ENCODE peak calls at places on chromosomes 2 and 18, in seven cellular contexts. L is transverse colon, Q is endothelial cell of umbilical vein, S is breast epithelium, D is lower leg skin, N is GM12878, M is upper lobe of left lung. B is an unnamed sample.

GRCh38 chr2:223081789-223082188 is 29.8 kb downstream of the KCNE4 start:
- DNase-seq in S (no peak), Q (no peak), N (no peak), M (no peak), D (peak; percentile 59), L (no peak), B (no peak)

GRCh38 chr2:145601306-145601925 is 1081.5 kb upstream of the ZEB2 start:
- DNase-seq in Q (no peak), S (no peak), N (no peak), L (no peak), M (no peak), D (no peak), B (no peak)

GRCh38 chr2:128591841-128592822 is 273.5 kb upstream of the HS6ST1 start:
- DNase-seq in Q (no peak), S (no peak), N (no peak), D (peak; percentile 10), M (no peak), L (no peak), B (peak; percentile 35)

GRCh38 chr2:86485103-86485502 is 43.9 kb downstream of the KDM3A start:
- DNase-seq in N (no peak), Q (no peak), D (no peak), M (no peak), S (no peak), L (no peak), B (no peak)

GRCh38 chr2:232689152-232689910 is 7.8 kb upstream of the GIGYF2 start:
- DNase-seq in N (no peak), M (no peak), S (no peak), Q (peak; percentile 53), D (no peak), L (peak; percentile 20), B (no peak)

GRCh38 chr2:37506407-37507068 is 162.1 kb downstream of the QPCT start:
- DNase-seq in N (no peak), S (no peak), D (no peak), L (no peak), M (no peak), Q (no peak), B (no peak)

GRCh38 chr2:241161646-241162281 is 11.5 kb downstream of the PPP1R7 start:
- DNase-seq in Q (no peak), D (peak; percentile 73), S (peak; percentile 57), M (peak; percentile 54), N (no peak), L (peak; percentile 39), B (peak; percentile 17)

GRCh38 chr2:167942495-167943081 is 304.8 kb downstream of the STK39 start:
- DNase-seq in M (no peak), L (no peak), D (no peak), N (no peak), Q (no peak), S (no peak), B (no peak)

GRCh38 chr2:239911630-239912071 is 113.5 kb downstream of the NDUFA10 start:
- DNase-seq in M (peak; percentile 58), S (no peak), D (peak; percentile 43), N (no peak), L (no peak), Q (no peak), B (peak; percentile 44)

GRCh38 chr2:19711470-19712372 is 190.1 kb downstream of the TTC32 start:
- DNase-seq in M (no peak), N (no peak), S (peak; percentile 57), D (peak; percentile 27), Q (peak; percentile 96), L (peak; percentile 26), B (peak; percentile 49)

GRCh38 chr18:11728247-11728646 is 39.2 kb downstream of the GNAL start:
- DNase-seq in Q (no peak), L (no peak), D (no peak), N (no peak), S (no peak), M (no peak), B (no peak)

GRCh38 chr18:42792731-42793130 is 322.8 kb downstream of the RIT2 start:
- DNase-seq in L (no peak), Q (no peak), D (no peak), N (no peak), M (no peak), S (no peak), B (no peak)

GRCh38 chr2:186183406-186183805 is 302.7 kb upstream of the ZC3H15 start:
- DNase-seq in N (no peak), Q (no peak), M (no peak), D (no peak), L (no peak), S (no peak), B (no peak)

GRCh38 chr2:148968776-148969175 is 69.7 kb upstream of the LYPD6B start:
- DNase-seq in L (no peak), M (no peak), S (no peak), Q (no peak), D (no peak), N (peak; percentile 8), B (no peak)

GRCh38 chr2:157363612-157364101 is 38.0 kb upstream of the ERMN start:
- DNase-seq in L (no peak), Q (no peak), N (peak; percentile 50), S (no peak), M (no peak), D (no peak), B (no peak)

GRCh38 chr2:233267516-233268245 is 16.2 kb downstream of the ATG16L1 start:
- DNase-seq in L (peak; percentile 59), N (peak; percentile 58), Q (no peak), S (no peak), D (no peak), M (peak; percentile 52), B (peak; percentile 95)

GRCh38 chr2:86368181-86368824 is 30.9 kb upstream of the REEP1 start:
- DNase-seq in D (no peak), M (peak; percentile 23), S (no peak), Q (peak; percentile 57), L (peak; percentile 50), N (no peak), B (peak; percentile 66)

GRCh38 chr2:218727502-218728165 is 17.0 kb downstream of the TTLL4 start:
- DNase-seq in D (no peak), S (no peak), Q (peak; percentile 18), L (no peak), M (no peak), N (no peak), B (no peak)
- TF ChIP-seq CTCF in D (no peak), S (peak; percentile 22), Q (peak; percentile 13), L (peak; percentile 35), M (peak; percentile 32), N (peak; percentile 36), B (peak; percentile 22)

GRCh38 chr18:77067315-77068061 is 65.1 kb downstream of the MBP start:
- DNase-seq in S (no peak), L (peak; percentile 63), D (peak; percentile 79), M (peak; percentile 87), N (peak; percentile 59), Q (peak; percentile 86), B (peak; percentile 64)
- TF ChIP-seq POLR2A in S (no peak), L (no peak), D (no peak), M (peak; percentile 49), N (no peak), Q (no peak), B (no peak)

GRCh38 chr18:3792711-3793110 is 342.7 kb downstream of the TGIF1 start:
- DNase-seq in S (no peak), N (no peak), Q (no peak), D (no peak), M (no peak), L (no peak), B (no peak)

GRCh38 chr18:3793545-3793944 is 343.6 kb downstream of the TGIF1 start:
- DNase-seq in L (no peak), Q (peak; percentile 65), S (no peak), M (no peak), D (no peak), N (no peak), B (no peak)

GRCh38 chr18:3789525-3789924 is 339.6 kb downstream of the TGIF1 start:
- DNase-seq in L (no peak), N (no peak), D (no peak), S (no peak), Q (no peak), M (no peak), B (no peak)

GRCh38 chr18:3791258-3791657 is 341.3 kb downstream of the TGIF1 start:
- DNase-seq in Q (peak; percentile 82), N (no peak), D (no peak), M (no peak), L (no peak), S (no peak), B (no peak)

GRCh38 chr18:3790702-3791101 is 340.7 kb downstream of the TGIF1 start:
- DNase-seq in D (no peak), M (no peak), L (no peak), N (peak; percentile 15), S (no peak), Q (peak; percentile 83), B (no peak)
- H3K4me3 ChIP-seq in D (no peak overlapping the region), M (no peak overlapping the region), L (no peak overlapping the region), N (no peak overlapping the region), S (no peak overlapping the region), Q (no peak overlapping the region), B (no peak overlapping the region)

DNA sequence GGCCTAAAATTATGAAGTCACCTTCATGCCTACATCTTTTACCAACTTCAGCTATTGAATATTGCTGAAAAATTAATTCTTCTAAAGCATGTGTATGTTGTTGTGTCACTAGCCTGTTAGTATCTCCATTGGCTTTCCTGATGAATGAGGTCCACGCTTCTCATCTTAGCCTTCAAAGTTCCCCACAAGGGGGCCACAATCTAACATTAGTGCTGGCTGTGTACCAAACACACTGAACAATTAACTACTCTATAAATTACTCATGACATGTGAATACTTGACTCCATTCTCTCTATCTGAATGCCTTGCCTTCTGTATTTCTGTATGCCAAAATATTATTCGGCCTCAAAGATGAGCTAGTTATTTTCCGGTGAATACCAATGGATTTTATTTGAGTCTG is 208.7 kb upstream of the COL3A1 start:
- DNase-seq in D (no peak), N (no peak), L (no peak), S (no peak), M (no peak), Q (peak; percentile 86), B (no peak)
- TF ChIP-seq CTCF in D (no peak), N (no peak), L (no peak), S (no peak), M (no peak), Q (peak; percentile 58), B (no peak)

GRCh38 chr2:74119324-74119723 is 28.4 kb downstream of the BOLA3 start:
- DNase-seq in N (no peak), Q (no peak), L (no peak), D (no peak), M (no peak), S (no peak), B (no peak)

DNA sequence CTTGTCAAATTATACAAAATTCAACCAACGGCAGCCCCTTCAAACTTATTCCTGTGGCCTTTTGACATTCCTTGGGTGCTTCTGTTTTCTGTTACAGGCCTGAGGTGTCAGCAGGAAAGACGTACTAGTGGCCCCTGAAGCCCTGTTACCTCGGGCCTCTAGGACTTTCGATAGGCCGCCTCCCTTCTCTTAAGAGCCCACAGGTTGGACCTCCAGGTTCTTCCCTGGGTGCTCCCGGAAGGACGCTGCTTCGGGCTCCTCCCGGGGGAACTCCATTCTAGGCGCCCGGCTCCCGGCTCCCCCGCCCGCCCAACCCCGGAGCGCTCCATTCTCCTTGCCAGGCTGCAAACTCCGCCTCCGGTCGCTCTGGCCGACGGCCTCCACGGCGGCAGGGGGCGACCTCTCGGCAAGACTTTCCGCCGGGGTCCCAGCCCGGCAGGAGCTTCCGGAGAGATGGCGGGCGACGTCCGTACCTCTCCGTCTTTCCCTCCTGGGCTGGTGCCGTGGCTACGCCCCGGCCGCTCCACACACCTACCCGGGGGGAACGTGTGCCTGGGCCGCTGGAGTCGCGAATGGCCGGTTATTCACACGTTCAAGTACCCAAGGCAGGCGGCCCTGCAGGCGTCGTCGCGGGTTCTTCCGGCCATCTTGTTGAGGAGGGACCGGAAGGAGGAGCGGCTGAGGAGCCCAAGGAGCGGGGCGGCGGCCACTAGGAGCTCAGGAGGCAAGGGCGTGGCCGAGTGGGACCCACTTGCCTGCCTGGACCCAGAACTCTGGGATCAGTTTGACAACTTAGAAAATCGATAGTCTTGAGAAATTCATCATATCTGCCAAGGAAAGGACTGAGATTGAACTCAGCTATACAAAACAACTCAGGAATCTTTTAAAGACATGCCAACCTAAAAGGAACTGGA is 27.5 kb downstream of the BOLA3 start:
- DNase-seq in N (peak; percentile 54), M (peak; percentile 83), D (peak; percentile 71), Q (peak; percentile 68), L (peak; percentile 89), S (peak; percentile 66), B (peak; percentile 92)
- TF ChIP-seq POLR2A in N (peak; percentile 95), M (peak; percentile 22), D (no peak), Q (no peak), L (peak; percentile 47), S (no peak), B (peak; percentile 13)